ENCODE peak calls at places on chromosomes 6 and 20, in four cellular contexts. R, G, W and O are unnamed samples.

GRCh38 chr6:98787961-98788360 is 46.4 kb upstream of the POU3F2 start:
- DNase-seq in W (no peak), G (no peak), R (no peak), O (no peak)

GRCh38 chr20:47027042-47027441 is 132.4 kb downstream of the EYA2 start:
- DNase-seq in R (no peak), W (no peak), G (no peak), O (no peak)

GRCh38 chr6:129267028-129267427 is 384.1 kb downstream of the LAMA2 start:
- DNase-seq in R (no peak), G (no peak), W (no peak), O (no peak)

GRCh38 chr6:15901141-15902115 is 227.5 kb upstream of the MYLIP start:
- DNase-seq in W (no peak), R (no peak), G (no peak), O (no peak)

GRCh38 chr6:36029464-36029863 is 1.9 kb downstream of the MAPK14 start:
- DNase-seq in W (peak; percentile 48), G (no peak), R (no peak), O (peak; percentile 88)

GRCh38 chr6:6951355-6951754 is 156.4 kb upstream of the RREB1 start:
- DNase-seq in W (no peak), G (no peak), R (no peak), O (no peak)

GRCh38 chr6:96795481-96795880 is 41.8 kb downstream of the GPR63 start:
- DNase-seq in W (no peak), R (no peak), G (no peak), O (no peak)

GRCh38 chr6:130671119-130672104 is 155.8 kb upstream of the SMLR1 start:
- DNase-seq in R (no peak), W (no peak), G (no peak), O (no peak)

GRCh38 chr20:38152175-38153010 is 12.7 kb downstream of the TGM2 start:
- DNase-seq in W (peak; percentile 78), G (peak; percentile 79), R (no peak), O (peak; percentile 82)

GRCh38 chr6:73349311-73349710 is 4.8 kb downstream of the DPPA5 start:
- DNase-seq in W (no peak), R (no peak), G (no peak), O (no peak)

GRCh38 chr6:89984926-89985743 is 90.9 kb downstream of the GJA10 start:
- DNase-seq in W (peak; percentile 73), G (no peak), R (no peak), O (peak; percentile 49)

GRCh38 chr6:14146459-14147096 is 29.0 kb downstream of the CD83 start:
- DNase-seq in G (no peak), R (no peak), W (no peak), O (no peak)

GRCh38 chr6:32718879-32719278 is 22.3 kb upstream of the HLA-DQA2 start:
- DNase-seq in W (no peak), G (no peak), R (no peak), O (no peak)

GRCh38 chr6:84774174-84775158 is 10.1 kb upstream of the TBX18 start:
- DNase-seq in W (peak; percentile 66), R (no peak), G (no peak), O (peak; percentile 77)

GRCh38 chr6:82057846-82058554 is 189.5 kb downstream of the IBTK start:
- DNase-seq in R (peak; percentile 65), G (no peak), W (peak; percentile 65), O (peak; percentile 85)

GRCh38 chr6:81575446-81575845 is 177.0 kb downstream of the TENT5A start:
- DNase-seq in W (peak; percentile 2), G (no peak), R (no peak), O (peak; percentile 18)

GRCh38 chr6:107655245-107655644 is 165.3 kb downstream of the SOBP start:
- DNase-seq in G (no peak), W (no peak), R (no peak), O (peak; percentile 17)

GRCh38 chr6:20182926-20183521 is 29.2 kb downstream of the MBOAT1 start:
- DNase-seq in G (peak; percentile 93), R (no peak), W (peak; percentile 30), O (peak; percentile 42)

GRCh38 chr6:39791850-39792500 is at the start of gene DAAM2:
- DNase-seq in G (peak; percentile 64), R (no peak), W (peak; percentile 42), O (peak; percentile 43)

GRCh38 chr20:41466836-41467619 is 100.4 kb upstream of the EMILIN3 start:
- DNase-seq in R (no peak), G (no peak), W (no peak), O (no peak)

GRCh38 chr6:81812416-81812815 is 59.9 kb upstream of the TENT5A start:
- DNase-seq in G (no peak), R (no peak), W (no peak), O (no peak)

GRCh38 chr6:90478789-90479602 is 107.9 kb downstream of the MAP3K7 start:
- DNase-seq in R (peak; percentile 74), W (peak; percentile 92), G (peak; percentile 84), O (peak; percentile 97)

GRCh38 chr6:160198577-160199211 is 59.9 kb downstream of the SLC22A2 start:
- DNase-seq in W (no peak), R (no peak), G (no peak), O (peak; percentile 5)

GRCh38 chr6:134908906-134909516 is 40.9 kb downstream of the ALDH8A1 start:
- DNase-seq in G (peak; percentile 29), W (peak; percentile 96), R (peak; percentile 81), O (peak; percentile 96)

GRCh38 chr6:154156135-154156948 is 117.3 kb downstream of the OPRM1 start:
- DNase-seq in R (peak; percentile 20), G (peak; percentile 68), W (peak; percentile 52), O (peak; percentile 80)

GRCh38 chr20:57670288-57671071 is 39.3 kb downstream of the PMEPA1 start:
- DNase-seq in R (no peak), W (no peak), G (no peak), O (no peak)

GRCh38 chr6:5078121-5078695 is 6.9 kb upstream of the PPP1R3G start:
- DNase-seq in W (no peak), G (no peak), R (no peak), O (no peak)
- TF ChIP-seq CTCF in W (peak; percentile 5), G (no peak), R (peak; percentile 32), O (peak; percentile 20)

DNA sequence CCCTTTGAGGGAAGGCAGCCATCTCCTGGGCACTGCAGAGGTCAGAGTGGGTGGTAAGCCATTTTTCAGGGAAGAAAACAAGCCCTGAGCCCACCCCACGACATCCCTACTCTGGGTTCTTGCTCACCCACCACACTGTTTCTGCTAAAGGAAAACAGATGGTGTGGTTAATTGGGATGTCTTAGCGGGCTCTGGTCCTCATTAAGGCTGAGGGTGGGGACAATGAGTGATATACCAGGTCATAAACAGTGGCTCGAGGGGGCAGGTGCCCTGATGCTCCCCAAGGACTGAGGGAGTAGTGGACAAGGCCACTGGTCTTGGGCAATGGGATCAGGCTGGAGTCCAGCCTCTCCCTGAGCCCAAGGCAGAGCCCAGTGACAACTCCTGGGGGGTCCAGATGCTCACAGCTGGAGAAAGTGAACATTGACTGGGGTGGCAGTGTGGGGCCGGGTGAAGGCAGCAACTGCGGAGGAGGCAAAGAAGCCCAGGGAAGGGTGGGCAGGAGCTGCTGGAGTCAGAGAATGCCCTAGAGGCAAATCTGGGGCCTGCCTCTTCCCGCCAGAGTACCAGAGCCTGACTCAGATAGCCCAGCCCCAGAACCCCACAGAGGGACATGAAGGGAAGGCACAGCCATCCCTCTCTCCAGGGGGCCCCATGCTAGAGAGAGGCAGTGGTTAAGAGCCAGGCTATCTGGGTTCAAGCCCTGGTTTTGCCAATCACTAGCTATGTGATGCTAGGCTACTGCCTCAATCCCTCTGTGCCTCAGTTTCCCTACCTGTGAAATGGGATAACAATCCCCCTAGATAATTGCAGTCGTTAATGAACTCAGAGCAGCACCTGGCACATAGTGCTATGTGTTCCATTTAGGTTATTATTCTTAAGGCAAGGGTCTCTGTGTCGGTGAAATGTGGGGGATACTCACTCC is 72.4 kb downstream of the MRPL14 start:
- DNase-seq in G (no peak), W (peak; percentile 63), R (no peak), O (no peak)
- H3K4me3 ChIP-seq in G (no peak overlapping the region), W (no peak overlapping the region), R (no peak overlapping the region), O (no peak overlapping the region)

DNA sequence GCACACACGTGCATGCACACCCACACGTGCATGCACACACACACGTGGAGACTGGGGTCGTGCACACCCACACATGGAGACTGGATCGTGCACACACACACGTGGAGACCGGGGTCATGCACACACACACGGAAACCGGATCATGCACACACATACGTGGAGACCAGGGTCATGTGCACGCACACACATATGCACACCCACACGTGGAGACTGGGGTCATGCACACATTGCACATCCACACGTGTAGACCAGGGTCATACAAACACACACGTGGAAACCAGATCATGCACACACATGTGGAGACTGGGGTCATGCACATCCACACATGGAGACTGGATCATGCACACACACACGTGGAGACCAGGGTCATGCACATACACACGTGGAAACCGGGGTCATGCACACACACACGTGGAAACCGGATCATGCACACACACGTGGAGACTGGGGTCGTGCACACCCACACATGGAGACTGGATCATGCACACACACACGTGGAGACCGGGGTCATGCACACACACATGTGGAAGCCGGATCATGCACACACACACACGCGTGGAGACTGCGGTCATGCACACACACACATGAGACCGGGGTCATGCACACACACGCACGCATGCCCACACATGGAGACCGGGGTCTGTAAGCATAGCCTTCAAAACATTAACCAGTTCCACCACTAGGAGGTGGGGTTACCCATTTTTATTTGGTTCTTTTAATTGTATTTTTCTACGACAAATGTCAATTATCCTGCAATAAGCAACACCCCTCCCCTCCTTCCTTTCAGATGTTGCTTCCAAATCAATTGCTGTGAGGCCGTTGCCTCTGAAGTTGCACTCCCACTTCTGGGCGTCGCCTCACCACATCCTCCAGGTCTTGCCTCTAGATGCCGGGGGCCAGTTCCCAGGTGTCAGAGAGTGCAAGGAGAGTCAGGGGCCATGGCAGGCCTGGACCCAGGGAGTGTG is 95.8 kb downstream of the TMEM242 start:
- DNase-seq in W (no peak), R (no peak), G (no peak), O (peak; percentile 33)
- TF ChIP-seq CTCF in W (peak; percentile 36), R (peak; percentile 44), G (peak; percentile 18), O (peak; percentile 50)

GRCh38 chr6:157145656-157146285 is 177.5 kb downstream of the TMEM242 start:
- DNase-seq in R (peak; percentile 95), G (no peak), W (peak; percentile 21), O (peak; percentile 53)

GRCh38 chr6:157151029-157151428 is 172.3 kb downstream of the TMEM242 start:
- DNase-seq in G (no peak), W (peak; percentile 45), R (no peak), O (peak; percentile 30)

GRCh38 chr6:157150076-157150475 is 173.2 kb downstream of the TMEM242 start:
- DNase-seq in G (no peak), R (no peak), W (peak; percentile 90), O (peak; percentile 89)

GRCh38 chr6:157151989-157152388 is 171.3 kb downstream of the TMEM242 start:
- DNase-seq in G (no peak), R (no peak), W (peak; percentile 87), O (peak; percentile 81)

DNA sequence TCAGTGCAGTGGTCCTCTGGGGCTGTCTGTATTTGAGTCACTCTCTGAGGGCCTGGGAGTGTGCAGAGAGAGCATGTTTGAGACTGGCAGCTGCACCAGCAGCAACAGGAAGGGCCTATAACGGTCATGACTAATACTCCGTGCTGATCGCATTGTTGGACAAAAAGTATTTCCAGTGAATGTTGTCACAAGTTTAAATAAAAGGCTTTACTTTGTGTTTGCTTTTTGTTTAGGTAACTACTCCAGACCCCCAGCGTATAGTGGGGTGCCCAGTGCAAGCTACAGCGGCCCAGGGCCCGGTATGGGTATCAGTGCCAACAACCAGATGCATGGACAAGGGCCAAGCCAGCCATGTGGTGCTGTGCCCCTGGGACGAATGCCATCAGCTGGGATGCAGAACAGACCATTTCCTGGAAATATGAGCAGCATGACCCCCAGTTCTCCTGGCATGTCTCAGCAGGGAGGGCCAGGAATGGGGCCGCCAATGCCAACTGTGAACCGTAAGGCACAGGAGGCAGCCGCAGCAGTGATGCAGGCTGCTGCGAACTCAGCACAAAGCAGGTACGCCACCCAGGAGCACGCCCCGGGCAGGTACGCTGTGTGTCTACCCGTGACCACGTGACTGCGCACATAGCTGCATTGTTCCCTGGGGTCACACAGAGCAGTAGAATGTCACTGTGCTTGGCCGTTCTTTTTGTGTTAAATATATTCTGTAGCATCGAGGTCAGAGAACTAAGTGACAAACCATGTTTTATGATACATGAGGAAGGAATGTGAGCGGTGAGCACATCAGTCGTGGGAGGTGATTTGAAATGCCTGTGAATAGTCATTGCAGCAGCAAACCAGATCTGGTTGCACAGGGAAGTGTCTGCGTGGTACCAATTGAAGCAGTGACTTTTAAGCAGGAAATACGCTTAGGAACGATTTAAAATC is 174.7 kb downstream of the TMEM242 start:
- DNase-seq in G (peak; percentile 32), R (peak; percentile 73), W (peak; percentile 96), O (peak; percentile 97)
- H3K4me3 ChIP-seq in G (no peak overlapping the region), R (no peak overlapping the region), W (no peak overlapping the region), O (no peak overlapping the region)